ENCODE peak calls at places on chromosomes 3 and 15, in ten cellular contexts. One of them, this sample, is unnamed. For H3K9me3, the result is how much of the 10 kb centered on the place peaks cover.

GRCh38 chr15:22884344-22884743 is 45.9 kb downstream of the NIPA2 start:
- DNase-seq in adrenal gland: no peak
- DNase-seq in CD8-positive, alpha-beta memory T cell: no peak
- DNase-seq in lower lobe of right lung: no peak
- DNase-seq in fibroblast of lung: no peak
- DNase-seq in HCT116: no peak
- DNase-seq in PC-9: no peak
- DNase-seq in MM.1S: no peak
- DNase-seq in Peyer's patch: no peak
- DNase-seq in left ventricle myocardium inferior: no peak
- DNase-seq in this sample: no peak

GRCh38 chr3:121592856-121593702 is at the start of gene FBXO40:
- DNase-seq in adrenal gland: no peak
- DNase-seq in CD8-positive, alpha-beta memory T cell: no peak
- DNase-seq in lower lobe of right lung: no peak
- DNase-seq in fibroblast of lung: peak
- DNase-seq in HCT116: no peak
- DNase-seq in PC-9: no peak
- DNase-seq in MM.1S: peak
- DNase-seq in Peyer's patch: peak
- DNase-seq in left ventricle myocardium inferior: peak
- DNase-seq in this sample: peak

GRCh38 chr3:74048686-74049085 is 423.9 kb upstream of the PDZRN3 start:
- DNase-seq in adrenal gland: no peak
- DNase-seq in CD8-positive, alpha-beta memory T cell: no peak
- DNase-seq in lower lobe of right lung: no peak
- DNase-seq in fibroblast of lung: no peak
- DNase-seq in HCT116: no peak
- DNase-seq in PC-9: no peak
- DNase-seq in MM.1S: no peak
- DNase-seq in Peyer's patch: no peak
- DNase-seq in left ventricle myocardium inferior: no peak
- DNase-seq in this sample: no peak

GRCh38 chr3:126476166-126476975 is 680 bp upstream of the ZXDC start:
- DNase-seq in adrenal gland: peak
- DNase-seq in CD8-positive, alpha-beta memory T cell: no peak
- DNase-seq in lower lobe of right lung: peak
- DNase-seq in fibroblast of lung: no peak
- DNase-seq in HCT116: peak
- DNase-seq in PC-9: peak
- DNase-seq in MM.1S: no peak
- DNase-seq in Peyer's patch: no peak
- DNase-seq in left ventricle myocardium inferior: no peak
- DNase-seq in this sample: peak

GRCh38 chr3:151404316-151404715 is 19.8 kb upstream of the P2RY12 start:
- DNase-seq in adrenal gland: no peak
- DNase-seq in CD8-positive, alpha-beta memory T cell: no peak
- DNase-seq in lower lobe of right lung: no peak
- DNase-seq in fibroblast of lung: peak
- DNase-seq in HCT116: no peak
- DNase-seq in PC-9: no peak
- DNase-seq in MM.1S: no peak
- DNase-seq in Peyer's patch: no peak
- DNase-seq in left ventricle myocardium inferior: no peak
- DNase-seq in this sample: no peak

GRCh38 chr3:165211749-165212148 is 15.6 kb upstream of the SLITRK3 start:
- DNase-seq in adrenal gland: no peak
- DNase-seq in CD8-positive, alpha-beta memory T cell: no peak
- DNase-seq in lower lobe of right lung: no peak
- DNase-seq in fibroblast of lung: no peak
- DNase-seq in HCT116: no peak
- DNase-seq in PC-9: no peak
- DNase-seq in MM.1S: no peak
- DNase-seq in Peyer's patch: no peak
- DNase-seq in left ventricle myocardium inferior: no peak
- DNase-seq in this sample: no peak

GRCh38 chr3:68306571-68306970 is 625.8 kb downstream of the TAFA4 start:
- DNase-seq in adrenal gland: no peak
- DNase-seq in CD8-positive, alpha-beta memory T cell: no peak
- DNase-seq in lower lobe of right lung: no peak
- DNase-seq in fibroblast of lung: no peak
- DNase-seq in HCT116: no peak
- DNase-seq in PC-9: peak
- DNase-seq in MM.1S: peak
- DNase-seq in Peyer's patch: no peak
- DNase-seq in left ventricle myocardium inferior: no peak
- DNase-seq in this sample: no peak

GRCh38 chr3:188508454-188508853 is 354.5 kb downstream of the LPP start:
- DNase-seq in adrenal gland: no peak
- DNase-seq in CD8-positive, alpha-beta memory T cell: no peak
- DNase-seq in lower lobe of right lung: no peak
- DNase-seq in fibroblast of lung: no peak
- DNase-seq in HCT116: no peak
- DNase-seq in PC-9: no peak
- DNase-seq in MM.1S: no peak
- DNase-seq in Peyer's patch: no peak
- DNase-seq in left ventricle myocardium inferior: no peak
- DNase-seq in this sample: no peak

GRCh38 chr3:120244834-120245225 is 40.2 kb downstream of the GPR156 start:
- DNase-seq in adrenal gland: no peak
- DNase-seq in CD8-positive, alpha-beta memory T cell: no peak
- DNase-seq in lower lobe of right lung: no peak
- DNase-seq in fibroblast of lung: no peak
- DNase-seq in HCT116: no peak
- DNase-seq in PC-9: no peak
- DNase-seq in MM.1S: no peak
- DNase-seq in Peyer's patch: no peak
- DNase-seq in left ventricle myocardium inferior: no peak
- DNase-seq in this sample: no peak

GRCh38 chr15:66236806-66237205 is 16.7 kb downstream of the MEGF11 start:
- DNase-seq in adrenal gland: no peak
- DNase-seq in CD8-positive, alpha-beta memory T cell: no peak
- DNase-seq in lower lobe of right lung: no peak
- DNase-seq in fibroblast of lung: no peak
- DNase-seq in HCT116: no peak
- DNase-seq in PC-9: no peak
- DNase-seq in MM.1S: no peak
- DNase-seq in Peyer's patch: no peak
- DNase-seq in left ventricle myocardium inferior: no peak
- DNase-seq in this sample: no peak

GRCh38 chr15:34436956-34437442 is 609 bp downstream of the GOLGA8A start:
- DNase-seq in adrenal gland: no peak
- DNase-seq in CD8-positive, alpha-beta memory T cell: peak
- DNase-seq in lower lobe of right lung: peak
- DNase-seq in fibroblast of lung: peak
- DNase-seq in HCT116: no peak
- DNase-seq in PC-9: peak
- DNase-seq in MM.1S: peak
- DNase-seq in Peyer's patch: peak
- DNase-seq in left ventricle myocardium inferior: peak
- DNase-seq in this sample: peak

GRCh38 chr3:32136703-32137102 is 30.3 kb downstream of the GPD1L start:
- DNase-seq in adrenal gland: no peak
- DNase-seq in CD8-positive, alpha-beta memory T cell: no peak
- DNase-seq in lower lobe of right lung: no peak
- DNase-seq in fibroblast of lung: no peak
- DNase-seq in HCT116: no peak
- DNase-seq in PC-9: no peak
- DNase-seq in MM.1S: no peak
- DNase-seq in Peyer's patch: peak
- DNase-seq in left ventricle myocardium inferior: no peak
- DNase-seq in this sample: no peak

GRCh38 chr15:40911693-40912092 is 17.4 kb downstream of the VPS18 start:
- DNase-seq in adrenal gland: no peak
- DNase-seq in CD8-positive, alpha-beta memory T cell: no peak
- DNase-seq in lower lobe of right lung: no peak
- DNase-seq in fibroblast of lung: no peak
- DNase-seq in HCT116: no peak
- DNase-seq in PC-9: no peak
- DNase-seq in MM.1S: no peak
- DNase-seq in Peyer's patch: no peak
- DNase-seq in left ventricle myocardium inferior: no peak
- DNase-seq in this sample: no peak

GRCh38 chr15:40914486-40914885 is 14.7 kb upstream of the DLL4 start:
- DNase-seq in adrenal gland: no peak
- DNase-seq in CD8-positive, alpha-beta memory T cell: no peak
- DNase-seq in lower lobe of right lung: no peak
- DNase-seq in fibroblast of lung: no peak
- DNase-seq in HCT116: no peak
- DNase-seq in PC-9: no peak
- DNase-seq in MM.1S: no peak
- DNase-seq in Peyer's patch: no peak
- DNase-seq in left ventricle myocardium inferior: no peak
- DNase-seq in this sample: no peak

GRCh38 chr15:40911139-40911538 is 16.9 kb downstream of the VPS18 start:
- DNase-seq in adrenal gland: no peak
- DNase-seq in CD8-positive, alpha-beta memory T cell: no peak
- DNase-seq in lower lobe of right lung: no peak
- DNase-seq in fibroblast of lung: no peak
- DNase-seq in HCT116: no peak
- DNase-seq in PC-9: no peak
- DNase-seq in MM.1S: no peak
- DNase-seq in Peyer's patch: no peak
- DNase-seq in left ventricle myocardium inferior: no peak
- DNase-seq in this sample: no peak

GRCh38 chr15:40914013-40914412 is 15.1 kb upstream of the DLL4 start:
- DNase-seq in adrenal gland: no peak
- DNase-seq in CD8-positive, alpha-beta memory T cell: no peak
- DNase-seq in lower lobe of right lung: no peak
- DNase-seq in fibroblast of lung: no peak
- DNase-seq in HCT116: no peak
- DNase-seq in PC-9: no peak
- DNase-seq in MM.1S: no peak
- DNase-seq in Peyer's patch: no peak
- DNase-seq in left ventricle myocardium inferior: no peak
- DNase-seq in this sample: no peak

DNA sequence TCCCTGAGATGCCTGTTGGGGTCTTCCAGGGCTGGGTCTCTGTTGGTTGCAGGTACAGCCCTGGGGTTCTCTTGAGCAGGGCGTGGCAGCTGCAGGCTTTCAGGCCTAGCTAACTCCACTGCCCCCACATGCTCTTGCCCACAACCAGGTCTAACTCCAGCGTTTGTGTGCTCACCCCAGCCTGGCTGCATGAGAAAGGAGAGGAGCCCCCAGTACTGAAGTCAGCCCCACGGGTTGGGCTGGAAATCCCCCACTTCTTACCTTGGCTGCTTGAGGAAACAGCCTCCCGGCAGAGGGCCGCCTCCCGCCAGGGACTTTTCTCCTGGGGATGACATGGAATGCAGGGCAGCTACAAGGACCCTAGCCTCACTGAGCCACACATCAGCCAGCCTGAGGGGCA is 16.7 kb upstream of the DLL4 start:
- DNase-seq in adrenal gland: no peak
- DNase-seq in CD8-positive, alpha-beta memory T cell: no peak
- DNase-seq in lower lobe of right lung: no peak
- DNase-seq in fibroblast of lung: no peak
- DNase-seq in HCT116: no peak
- DNase-seq in PC-9: no peak
- DNase-seq in MM.1S: no peak
- DNase-seq in Peyer's patch: no peak
- DNase-seq in left ventricle myocardium inferior: no peak
- DNase-seq in this sample: no peak
- H3K27ac ChIP-seq in adrenal gland: no peak
- H3K27ac ChIP-seq in CD8-positive, alpha-beta memory T cell: no peak
- H3K27ac ChIP-seq in lower lobe of right lung: no peak
- H3K27ac ChIP-seq in fibroblast of lung: no peak
- H3K27ac ChIP-seq in HCT116: no peak
- H3K27ac ChIP-seq in PC-9: no peak
- H3K27ac ChIP-seq in MM.1S: no peak
- H3K27ac ChIP-seq in Peyer's patch: no peak
- H3K27ac ChIP-seq in left ventricle myocardium inferior: no peak
- H3K27ac ChIP-seq in this sample: no peak

DNA sequence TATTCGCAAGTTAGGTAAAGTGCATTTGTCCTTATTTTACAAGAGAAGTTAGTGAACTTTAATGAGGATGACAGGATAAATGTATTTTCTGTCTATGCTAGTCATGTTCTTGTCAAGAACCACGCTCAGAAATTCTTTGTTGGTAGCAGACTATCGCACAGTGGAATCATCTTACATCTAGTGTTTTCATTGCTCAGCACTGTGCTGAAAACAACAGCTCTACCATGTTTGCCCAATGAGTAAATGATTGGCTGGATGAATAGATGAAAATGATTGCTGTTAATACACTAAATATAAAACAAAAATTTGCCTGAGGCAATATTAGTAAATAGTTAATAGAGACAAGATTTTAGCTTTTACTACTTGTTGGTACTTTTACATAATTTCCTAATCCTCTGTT is 265.3 kb upstream of the GOLIM4 start:
- DNase-seq in adrenal gland: no peak
- DNase-seq in CD8-positive, alpha-beta memory T cell: no peak
- DNase-seq in lower lobe of right lung: no peak
- DNase-seq in fibroblast of lung: no peak
- DNase-seq in HCT116: no peak
- DNase-seq in PC-9: no peak
- DNase-seq in MM.1S: no peak
- DNase-seq in Peyer's patch: no peak
- DNase-seq in left ventricle myocardium inferior: no peak
- DNase-seq in this sample: no peak
- H3K9me3 ChIP-seq in adrenal gland: under half
- H3K9me3 ChIP-seq in CD8-positive, alpha-beta memory T cell: under half
- H3K9me3 ChIP-seq in lower lobe of right lung: under half
- H3K9me3 ChIP-seq in fibroblast of lung: under half
- H3K9me3 ChIP-seq in HCT116: under half
- H3K9me3 ChIP-seq in PC-9: under half
- H3K9me3 ChIP-seq in MM.1S: under half
- H3K9me3 ChIP-seq in Peyer's patch: under half
- H3K9me3 ChIP-seq in left ventricle myocardium inferior: under half
- H3K9me3 ChIP-seq in this sample: under half

GRCh38 chr3:64157150-64158035 is 67.9 kb downstream of the PRICKLE2 start:
- DNase-seq in adrenal gland: no peak
- DNase-seq in CD8-positive, alpha-beta memory T cell: no peak
- DNase-seq in lower lobe of right lung: no peak
- DNase-seq in fibroblast of lung: no peak
- DNase-seq in HCT116: no peak
- DNase-seq in PC-9: peak
- DNase-seq in MM.1S: no peak
- DNase-seq in Peyer's patch: no peak
- DNase-seq in left ventricle myocardium inferior: no peak
- DNase-seq in this sample: no peak
- H3K27ac ChIP-seq in adrenal gland: no peak
- H3K27ac ChIP-seq in CD8-positive, alpha-beta memory T cell: no peak
- H3K27ac ChIP-seq in lower lobe of right lung: no peak
- H3K27ac ChIP-seq in fibroblast of lung: no peak
- H3K27ac ChIP-seq in HCT116: no peak
- H3K27ac ChIP-seq in PC-9: peak
- H3K27ac ChIP-seq in MM.1S: no peak
- H3K27ac ChIP-seq in Peyer's patch: no peak
- H3K27ac ChIP-seq in left ventricle myocardium inferior: no peak
- H3K27ac ChIP-seq in this sample: no peak

DNA sequence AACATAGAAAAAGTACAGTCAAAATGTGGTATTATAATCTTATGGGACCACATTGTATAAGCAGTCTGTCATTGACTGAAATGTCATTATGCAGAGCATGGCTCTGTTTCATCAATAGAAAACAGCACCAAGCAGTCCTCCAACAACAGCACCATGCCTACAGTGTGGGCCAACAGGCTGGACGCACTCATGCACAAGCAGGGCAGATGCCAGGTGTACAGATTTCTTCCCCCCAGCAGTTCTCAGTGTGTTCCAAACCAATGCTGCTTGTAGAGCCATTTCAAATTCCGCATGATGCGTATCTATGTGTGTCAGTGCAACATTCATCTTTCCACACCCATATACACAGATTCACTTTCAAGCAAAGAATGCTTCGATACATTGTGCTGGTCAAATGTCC is 253.1 kb downstream of the CHL1 start:
- DNase-seq in adrenal gland: no peak
- DNase-seq in CD8-positive, alpha-beta memory T cell: no peak
- DNase-seq in lower lobe of right lung: no peak
- DNase-seq in fibroblast of lung: no peak
- DNase-seq in HCT116: no peak
- DNase-seq in PC-9: no peak
- DNase-seq in MM.1S: no peak
- DNase-seq in Peyer's patch: no peak
- DNase-seq in left ventricle myocardium inferior: no peak
- DNase-seq in this sample: no peak
- H3K9me3 ChIP-seq in adrenal gland: under half
- H3K9me3 ChIP-seq in CD8-positive, alpha-beta memory T cell: under half
- H3K9me3 ChIP-seq in lower lobe of right lung: under half
- H3K9me3 ChIP-seq in fibroblast of lung: under half
- H3K9me3 ChIP-seq in HCT116: under half
- H3K9me3 ChIP-seq in PC-9: under half
- H3K9me3 ChIP-seq in MM.1S: under half
- H3K9me3 ChIP-seq in Peyer's patch: under half
- H3K9me3 ChIP-seq in left ventricle myocardium inferior: under half
- H3K9me3 ChIP-seq in this sample: under half